ENCODE peak calls at places on chromosome 1, in nine cellular contexts. M is Ammon's horn, F is NCI-H748 treated with DMSO at 0.1 percent for 48 hours, X is pons, O is GM04504, S is GM12865, U is NCI-H510A treated with DMSO at 0.1 percent for 48 hours, R is nephron progenitor cell, Q is RWPE1. K is an unnamed sample.

GRCh38 chr1:164720329-164721036 is 161.5 kb downstream of the PBX1 start:
- DNase-seq in X (no peak), F (no peak), U (no peak), O (no peak), Q (no peak), R (no peak), S (no peak), M (no peak), K (no peak)

GRCh38 chr1:53739109-53739681 is at the start of gene GLIS1:
- DNase-seq in F (peak), U (peak), R (peak), M (peak), O (peak), S (peak), Q (peak), X (peak), K (peak)

GRCh38 chr1:10155087-10155712 is 55.2 kb upstream of the KIF1B start:
- DNase-seq in R (no peak), Q (no peak), S (no peak), M (no peak), U (no peak), X (no peak), F (no peak), O (no peak), K (no peak)

GRCh38 chr1:50929376-50929958 is 30.6 kb downstream of the FAF1 start:
- DNase-seq in R (no peak), O (no peak), X (peak), S (peak), U (peak), Q (peak), M (peak), F (peak), K (no peak)

GRCh38 chr1:63917571-63918394 is 144.0 kb downstream of the ROR1 start:
- DNase-seq in Q (no peak), S (peak), M (no peak), F (no peak), U (no peak), R (no peak), X (no peak), O (no peak), K (no peak)

GRCh38 chr1:178931843-178932551 is 61.1 kb upstream of the ANGPTL1 start:
- DNase-seq in X (peak), F (no peak), S (no peak), M (no peak), R (no peak), U (no peak), O (peak), Q (no peak), K (no peak)

GRCh38 chr1:228015276-228016180 is 8.7 kb downstream of the WNT3A start:
- DNase-seq in R (no peak), Q (peak), M (no peak), U (no peak), O (peak), S (no peak), F (no peak), X (no peak), K (peak)

GRCh38 chr1:1168451-1169411 is 4.9 kb upstream of the TTLL10 start:
- DNase-seq in U (no peak), R (peak), Q (no peak), M (no peak), X (no peak), F (no peak), S (no peak), O (no peak), K (no peak)

GRCh38 chr1:206717237-206717989 is 32.7 kb downstream of the MAPKAPK2 start:
- DNase-seq in M (no peak), Q (no peak), O (no peak), U (no peak), X (no peak), F (no peak), R (no peak), S (peak), K (no peak)

GRCh38 chr1:43707191-43708005 is at the start of gene ST3GAL3:
- DNase-seq in R (peak), F (peak), O (peak), M (peak), S (peak), X (peak), U (peak), Q (peak), K (peak)

GRCh38 chr1:67256291-67257172 is 51.1 kb upstream of the IL12RB2 start:
- DNase-seq in O (no peak), S (no peak), U (no peak), Q (no peak), X (no peak), R (no peak), F (no peak), M (no peak), K (no peak)

GRCh38 chr1:6888268-6888667 is 103.0 kb downstream of the CAMTA1 start:
- DNase-seq in X (no peak), M (no peak), S (no peak), Q (no peak), R (no peak), F (no peak), O (no peak), U (no peak), K (no peak)

GRCh38 chr1:177586429-177586828 is 383.4 kb downstream of the SEC16B start:
- DNase-seq in X (peak), U (no peak), O (peak), M (no peak), S (no peak), F (no peak), R (no peak), Q (peak), K (no peak)

GRCh38 chr1:168783424-168783823 is 54.4 kb upstream of the DPT start:
- DNase-seq in M (no peak), Q (no peak), R (no peak), F (no peak), U (no peak), O (peak), X (no peak), S (no peak), K (no peak)

GRCh38 chr1:172906778-172907592 is 143.8 kb downstream of the TNFSF18 start:
- DNase-seq in M (no peak), O (peak), R (no peak), Q (no peak), X (no peak), S (peak), F (no peak), U (no peak), K (no peak)

GRCh38 chr1:223864084-223864483 is 18.3 kb upstream of the TP53BP2 start:
- DNase-seq in S (no peak), F (no peak), X (no peak), O (no peak), Q (no peak), U (no peak), M (no peak), R (no peak), K (no peak)

GRCh38 chr1:222914861-222915632 is 100.2 kb downstream of the DISP1 start:
- DNase-seq in O (peak), X (no peak), U (no peak), M (no peak), Q (peak), S (no peak), F (no peak), R (no peak), K (no peak)

GRCh38 chr1:248856176-248856575 is 2.7 kb downstream of the ZNF692 start:
- DNase-seq in M (no peak), S (no peak), R (no peak), Q (no peak), U (no peak), O (no peak), X (no peak), F (no peak), K (no peak)

GRCh38 chr1:186250529-186250928 is 124.5 kb downstream of the TPR start:
- DNase-seq in Q (no peak), M (no peak), O (no peak), F (no peak), X (no peak), S (no peak), U (no peak), R (no peak), K (no peak)

GRCh38 chr1:50981741-50982140 is 11.7 kb downstream of the CDKN2C start:
- DNase-seq in S (no peak), R (no peak), U (no peak), O (no peak), X (peak), M (peak), F (peak), Q (no peak), K (no peak)

GRCh38 chr1:56584910-56585528 is 5.7 kb upstream of the PLPP3 start:
- DNase-seq in M (peak), S (peak), O (no peak), R (peak), F (peak), X (peak), U (peak), Q (peak), K (no peak)

GRCh38 chr1:51973587-51974474 is 16.7 kb downstream of the RAB3B start:
- DNase-seq in S (peak), X (no peak), Q (no peak), M (no peak), O (no peak), R (no peak), F (peak), U (peak), K (no peak)

GRCh38 chr1:33634143-33634542 is 161.7 kb downstream of the ZSCAN20 start:
- DNase-seq in U (no peak), F (no peak), Q (no peak), S (no peak), M (no peak), R (no peak), X (no peak), O (no peak), K (no peak)

GRCh38 chr1:55067022-55067781 is 27.9 kb downstream of the PCSK9 start:
- DNase-seq in M (peak), X (peak), Q (no peak), F (no peak), S (no peak), U (no peak), O (no peak), R (no peak), K (no peak)

GRCh38 chr1:239815074-239815473 is 276.6 kb upstream of the FMN2 start:
- DNase-seq in Q (no peak), U (no peak), R (no peak), M (no peak), S (no peak), O (no peak), F (no peak), X (no peak), K (no peak)

GRCh38 chr1:8121261-8122159 is 95.4 kb upstream of the ERRFI1 start:
- DNase-seq in U (no peak), S (no peak), O (no peak), F (no peak), M (no peak), R (no peak), X (peak), Q (peak), K (peak)

GRCh38 chr1:171600852-171601251 is 21.2 kb upstream of the MYOCOS start:
- DNase-seq in F (no peak), S (no peak), M (no peak), R (no peak), O (no peak), Q (no peak), U (no peak), X (no peak), K (no peak)

GRCh38 chr1:179151908-179152682 is 70.2 kb downstream of the TOR3A start:
- DNase-seq in S (peak), M (no peak), R (no peak), O (no peak), U (no peak), X (no peak), F (no peak), Q (no peak), K (no peak)

GRCh38 chr1:14881775-14882672 is 271.5 kb upstream of the TMEM51 start:
- DNase-seq in X (no peak), F (no peak), Q (no peak), O (no peak), R (no peak), S (peak), M (no peak), U (no peak), K (no peak)

K was measured in H54.